ENCODE peak calls at places on chromosomes 2 and 18, in six cellular contexts. One of them, this sample, is unnamed.

GRCh38 chr2:225466891-225467604 is 67.5 kb downstream of the NYAP2 start:
- DNase-seq in fibroblast of pulmonary artery: no peak
- DNase-seq in kidney: no peak
- DNase-seq in fibroblast of the aortic adventitia: no peak
- DNase-seq in MM.1S: no peak
- DNase-seq in stomach: no peak
- DNase-seq in this sample: no peak

GRCh38 chr2:100130595-100131391 is 11.6 kb downstream of the AFF3 start:
- DNase-seq in fibroblast of pulmonary artery: no peak
- DNase-seq in kidney: no peak
- DNase-seq in fibroblast of the aortic adventitia: no peak
- DNase-seq in MM.1S: no peak
- DNase-seq in stomach: no peak
- DNase-seq in this sample: no peak

GRCh38 chr2:152555048-152555447 is 162.2 kb downstream of the PRPF40A start:
- DNase-seq in fibroblast of pulmonary artery: peak; percentile 35
- DNase-seq in kidney: no peak
- DNase-seq in fibroblast of the aortic adventitia: peak; percentile 28
- DNase-seq in MM.1S: no peak
- DNase-seq in stomach: no peak
- DNase-seq in this sample: no peak

GRCh38 chr2:10544252-10544651 is 96.1 kb upstream of the ODC1 start:
- DNase-seq in fibroblast of pulmonary artery: no peak
- DNase-seq in kidney: peak; percentile 37
- DNase-seq in fibroblast of the aortic adventitia: no peak
- DNase-seq in MM.1S: no peak
- DNase-seq in stomach: no peak
- DNase-seq in this sample: no peak

GRCh38 chr2:71559080-71559827 is 105.9 kb downstream of the DYSF start:
- DNase-seq in fibroblast of pulmonary artery: no peak
- DNase-seq in kidney: peak; percentile 46
- DNase-seq in fibroblast of the aortic adventitia: no peak
- DNase-seq in MM.1S: no peak
- DNase-seq in stomach: no peak
- DNase-seq in this sample: no peak

GRCh38 chr2:148716378-148716777 is 71.8 kb downstream of the EPC2 start:
- DNase-seq in fibroblast of pulmonary artery: no peak
- DNase-seq in kidney: no peak
- DNase-seq in fibroblast of the aortic adventitia: peak; percentile 46
- DNase-seq in MM.1S: no peak
- DNase-seq in stomach: no peak
- DNase-seq in this sample: no peak

GRCh38 chr2:21395366-21395765 is 271.6 kb downstream of the TDRD15 start:
- DNase-seq in fibroblast of pulmonary artery: no peak
- DNase-seq in kidney: no peak
- DNase-seq in fibroblast of the aortic adventitia: no peak
- DNase-seq in MM.1S: no peak
- DNase-seq in stomach: no peak
- DNase-seq in this sample: no peak

GRCh38 chr2:7792031-7792651 is 874.9 kb downstream of the RNF144A start:
- DNase-seq in fibroblast of pulmonary artery: no peak
- DNase-seq in kidney: no peak
- DNase-seq in fibroblast of the aortic adventitia: peak; percentile 24
- DNase-seq in MM.1S: no peak
- DNase-seq in stomach: peak; percentile 72
- DNase-seq in this sample: peak; percentile 82

GRCh38 chr2:211187602-211188001 is 631.2 kb downstream of the CPS1 start:
- DNase-seq in fibroblast of pulmonary artery: no peak
- DNase-seq in kidney: no peak
- DNase-seq in fibroblast of the aortic adventitia: no peak
- DNase-seq in MM.1S: no peak
- DNase-seq in stomach: no peak
- DNase-seq in this sample: no peak

GRCh38 chr18:25560369-25560768 is 208.4 kb upstream of the ZNF521 start:
- DNase-seq in fibroblast of pulmonary artery: no peak
- DNase-seq in kidney: no peak
- DNase-seq in fibroblast of the aortic adventitia: no peak
- DNase-seq in MM.1S: no peak
- DNase-seq in stomach: no peak
- DNase-seq in this sample: peak; percentile 69

GRCh38 chr2:113103958-113104627 is 23.3 kb upstream of the IL1RN start:
- DNase-seq in fibroblast of pulmonary artery: no peak
- DNase-seq in kidney: no peak
- DNase-seq in fibroblast of the aortic adventitia: peak; percentile 32
- DNase-seq in MM.1S: no peak
- DNase-seq in stomach: no peak
- DNase-seq in this sample: no peak

GRCh38 chr2:68368657-68369339 is 3.7 kb downstream of the PLEK start:
- DNase-seq in fibroblast of pulmonary artery: peak; percentile 60
- DNase-seq in kidney: no peak
- DNase-seq in fibroblast of the aortic adventitia: peak; percentile 77
- DNase-seq in MM.1S: no peak
- DNase-seq in stomach: no peak
- DNase-seq in this sample: no peak

GRCh38 chr2:239674101-239674980 is 273.5 kb upstream of the HDAC4 start:
- DNase-seq in fibroblast of pulmonary artery: no peak
- DNase-seq in kidney: peak; percentile 66
- DNase-seq in fibroblast of the aortic adventitia: no peak
- DNase-seq in MM.1S: no peak
- DNase-seq in stomach: no peak
- DNase-seq in this sample: no peak

GRCh38 chr2:168135121-168135520 is 112.3 kb downstream of the STK39 start:
- DNase-seq in fibroblast of pulmonary artery: no peak
- DNase-seq in kidney: no peak
- DNase-seq in fibroblast of the aortic adventitia: no peak
- DNase-seq in MM.1S: no peak
- DNase-seq in stomach: no peak
- DNase-seq in this sample: no peak

GRCh38 chr2:238627899-238628298 is 201.2 kb downstream of the ASB1 start:
- DNase-seq in fibroblast of pulmonary artery: no peak
- DNase-seq in kidney: no peak
- DNase-seq in fibroblast of the aortic adventitia: no peak
- DNase-seq in MM.1S: no peak
- DNase-seq in stomach: no peak
- DNase-seq in this sample: no peak

GRCh38 chr2:207194028-207194427 is 28.3 kb upstream of the KLF7 start:
- DNase-seq in fibroblast of pulmonary artery: no peak
- DNase-seq in kidney: no peak
- DNase-seq in fibroblast of the aortic adventitia: no peak
- DNase-seq in MM.1S: no peak
- DNase-seq in stomach: no peak
- DNase-seq in this sample: no peak

GRCh38 chr18:60978338-60978737 is 354.9 kb upstream of the CDH20 start:
- DNase-seq in fibroblast of pulmonary artery: peak; percentile 82
- DNase-seq in kidney: no peak
- DNase-seq in fibroblast of the aortic adventitia: peak; percentile 84
- DNase-seq in MM.1S: no peak
- DNase-seq in stomach: no peak
- DNase-seq in this sample: no peak

GRCh38 chr18:22470511-22471181 is 52.9 kb upstream of the CTAGE1 start:
- DNase-seq in fibroblast of pulmonary artery: peak; percentile 86
- DNase-seq in kidney: no peak
- DNase-seq in fibroblast of the aortic adventitia: peak; percentile 95
- DNase-seq in MM.1S: no peak
- DNase-seq in stomach: peak; percentile 34
- DNase-seq in this sample: no peak
- TF ChIP-seq CTCF in fibroblast of pulmonary artery: no peak
- TF ChIP-seq CTCF in kidney: no peak
- TF ChIP-seq CTCF in fibroblast of the aortic adventitia: no peak
- TF ChIP-seq CTCF in MM.1S: no peak
- TF ChIP-seq CTCF in stomach: no peak
- TF ChIP-seq CTCF in this sample: no peak

GRCh38 chr2:60516383-60516811 is 37.1 kb downstream of the BCL11A start:
- DNase-seq in fibroblast of pulmonary artery: peak; percentile 86
- DNase-seq in kidney: no peak
- DNase-seq in fibroblast of the aortic adventitia: peak; percentile 59
- DNase-seq in MM.1S: no peak
- DNase-seq in stomach: no peak
- DNase-seq in this sample: no peak
- H3K4me3 ChIP-seq in fibroblast of pulmonary artery: peak overlapping the region; percentile 29
- H3K4me3 ChIP-seq in kidney: peak overlapping the region; percentile 7
- H3K4me3 ChIP-seq in fibroblast of the aortic adventitia: peak overlapping the region; percentile 32
- H3K4me3 ChIP-seq in MM.1S: no peak overlapping the region
- H3K4me3 ChIP-seq in stomach: no peak overlapping the region
- H3K4me3 ChIP-seq in this sample: no peak overlapping the region

DNA sequence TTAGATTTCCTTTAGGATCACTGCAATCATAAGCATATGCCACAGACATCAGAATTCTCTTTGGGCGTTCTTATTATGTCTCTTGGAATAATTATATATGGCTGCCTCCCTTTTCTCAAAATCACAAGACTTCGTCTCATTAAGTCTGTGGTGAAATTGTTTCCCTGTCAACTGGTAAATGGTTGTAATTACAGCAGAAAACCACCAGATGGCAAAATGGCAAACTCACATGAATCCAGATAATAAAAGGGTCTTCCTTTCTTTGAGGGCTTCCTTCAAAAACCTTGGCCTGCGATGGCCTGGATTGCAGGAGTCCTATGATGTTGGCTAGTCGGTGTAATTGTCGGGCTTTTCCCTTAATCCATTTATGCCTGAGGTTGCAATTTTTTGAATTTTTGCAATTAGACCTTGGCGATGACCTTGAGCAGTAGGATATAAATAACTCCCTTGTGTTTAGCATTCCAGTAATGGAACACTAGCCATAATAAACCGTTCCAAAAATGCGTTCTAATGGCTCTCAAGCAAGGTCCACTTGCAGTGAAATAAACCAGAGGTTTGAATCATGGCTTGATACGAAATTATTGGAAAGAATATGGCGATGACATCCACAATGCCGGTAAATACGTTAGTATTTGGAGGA is 656.4 kb downstream of the MBD2 start:
- DNase-seq in fibroblast of pulmonary artery: peak; percentile 57
- DNase-seq in kidney: no peak
- DNase-seq in fibroblast of the aortic adventitia: peak; percentile 52
- DNase-seq in MM.1S: peak; percentile 28
- DNase-seq in stomach: no peak
- DNase-seq in this sample: no peak
- TF ChIP-seq CTCF in fibroblast of pulmonary artery: peak; percentile 64
- TF ChIP-seq CTCF in kidney: peak; percentile 38
- TF ChIP-seq CTCF in fibroblast of the aortic adventitia: peak; percentile 65
- TF ChIP-seq CTCF in MM.1S: peak; percentile 67
- TF ChIP-seq CTCF in stomach: no peak
- TF ChIP-seq CTCF in this sample: peak; percentile 44

DNA sequence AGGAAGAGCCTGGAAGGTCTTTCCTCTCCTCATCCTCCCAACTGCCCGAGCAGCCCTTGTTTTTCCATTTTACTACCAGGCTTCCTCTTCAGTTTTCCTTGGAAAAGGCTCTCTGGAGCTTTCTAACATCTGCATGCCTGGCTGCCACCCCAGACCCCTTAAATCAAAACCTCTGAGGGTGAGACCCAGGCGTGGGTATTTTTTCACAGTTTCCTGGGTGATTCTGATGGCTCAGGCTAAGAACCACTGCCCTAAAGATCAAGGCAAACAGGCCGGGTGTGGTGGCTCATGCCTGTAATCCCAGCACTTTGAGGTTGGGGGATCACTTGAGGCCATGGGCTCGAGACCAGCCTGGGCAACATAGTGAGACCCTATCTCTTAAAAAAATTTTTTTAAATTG is 35.4 kb downstream of the EMILIN2 start:
- DNase-seq in fibroblast of pulmonary artery: no peak
- DNase-seq in kidney: no peak
- DNase-seq in fibroblast of the aortic adventitia: no peak
- DNase-seq in MM.1S: no peak
- DNase-seq in stomach: no peak
- DNase-seq in this sample: no peak
- H3K4me3 ChIP-seq in fibroblast of pulmonary artery: no peak overlapping the region
- H3K4me3 ChIP-seq in kidney: no peak overlapping the region
- H3K4me3 ChIP-seq in fibroblast of the aortic adventitia: no peak overlapping the region
- H3K4me3 ChIP-seq in MM.1S: no peak overlapping the region
- H3K4me3 ChIP-seq in stomach: no peak overlapping the region
- H3K4me3 ChIP-seq in this sample: no peak overlapping the region

DNA sequence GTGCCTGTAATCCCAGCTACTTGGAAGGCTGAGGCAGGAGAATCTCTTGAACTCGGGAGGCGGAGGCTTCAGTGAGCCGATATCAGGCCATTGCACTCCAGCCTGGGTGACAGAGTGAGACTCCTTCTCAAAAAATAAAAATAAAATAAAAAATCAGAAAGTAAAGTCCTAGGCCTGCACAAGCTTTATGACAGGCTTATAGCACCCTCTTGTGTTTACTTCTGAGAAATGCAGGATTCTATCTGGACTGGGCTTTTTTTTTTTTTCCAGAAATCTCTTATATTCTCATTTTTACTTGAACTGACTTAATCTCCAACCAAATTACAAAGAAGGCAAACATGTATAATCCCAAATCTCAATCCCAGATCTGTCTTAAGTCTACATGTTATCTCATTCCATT is 26.1 kb upstream of the REG3G start:
- DNase-seq in fibroblast of pulmonary artery: peak; percentile 36
- DNase-seq in kidney: no peak
- DNase-seq in fibroblast of the aortic adventitia: peak; percentile 9
- DNase-seq in MM.1S: no peak
- DNase-seq in stomach: no peak
- DNase-seq in this sample: no peak
- TF ChIP-seq CTCF in fibroblast of pulmonary artery: peak; percentile 36
- TF ChIP-seq CTCF in kidney: peak; percentile 33
- TF ChIP-seq CTCF in fibroblast of the aortic adventitia: peak; percentile 16
- TF ChIP-seq CTCF in MM.1S: peak; percentile 31
- TF ChIP-seq CTCF in stomach: no peak
- TF ChIP-seq CTCF in this sample: no peak

GRCh38 chr2:189662674-189663226 is 1.5 kb downstream of the ASNSD1 start:
- DNase-seq in fibroblast of pulmonary artery: no peak
- DNase-seq in kidney: no peak
- DNase-seq in fibroblast of the aortic adventitia: no peak
- DNase-seq in MM.1S: no peak
- DNase-seq in stomach: no peak
- DNase-seq in this sample: no peak
- H3K4me3 ChIP-seq in fibroblast of pulmonary artery: peak overlapping the region; percentile 98
- H3K4me3 ChIP-seq in kidney: peak overlapping the region; percentile 96
- H3K4me3 ChIP-seq in fibroblast of the aortic adventitia: peak overlapping the region; percentile 100
- H3K4me3 ChIP-seq in MM.1S: peak overlapping the region; percentile 84
- H3K4me3 ChIP-seq in stomach: peak overlapping the region; percentile 78
- H3K4me3 ChIP-seq in this sample: no peak overlapping the region

DNA sequence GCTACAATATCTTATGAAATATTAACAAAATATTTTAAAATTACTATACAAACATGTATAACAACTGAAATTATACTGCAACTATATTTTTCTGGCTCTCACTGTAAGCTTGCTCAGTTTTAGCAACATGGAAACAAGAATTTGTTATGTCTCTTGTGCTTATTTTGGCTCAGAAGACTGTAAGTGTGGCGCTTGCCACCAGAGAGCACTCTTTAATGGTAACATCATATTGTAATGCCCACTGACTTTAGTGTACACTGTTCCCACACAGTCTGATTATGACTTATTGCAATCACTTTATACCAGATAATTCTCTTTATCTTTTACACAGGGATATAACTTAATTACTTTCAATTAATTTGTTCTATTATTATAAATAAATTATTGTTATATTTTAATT is 1500.6 kb upstream of the TMEFF2 start:
- DNase-seq in fibroblast of pulmonary artery: peak; percentile 81
- DNase-seq in kidney: no peak
- DNase-seq in fibroblast of the aortic adventitia: peak; percentile 75
- DNase-seq in MM.1S: peak; percentile 34
- DNase-seq in stomach: no peak
- DNase-seq in this sample: no peak
- TF ChIP-seq CTCF in fibroblast of pulmonary artery: peak; percentile 83
- TF ChIP-seq CTCF in kidney: no peak
- TF ChIP-seq CTCF in fibroblast of the aortic adventitia: peak; percentile 65
- TF ChIP-seq CTCF in MM.1S: peak; percentile 23
- TF ChIP-seq CTCF in stomach: no peak
- TF ChIP-seq CTCF in this sample: no peak

This sample was measured in prostate gland.